ENCODE peak calls at places on chromosomes 12 and 14, in six cellular contexts. Z, U, A, N, L and W are unnamed samples.

GRCh38 chr12:122944588-122944987 is 21.7 kb downstream of the ABCB9 start:
- DNase-seq in Z (peak; percentile 69), U (peak; percentile 68), L (no peak), N (peak; percentile 79), A (no peak), W (no peak)

GRCh38 chr14:103625361-103626095 is 3.5 kb upstream of the KLC1 start:
- DNase-seq in U (no peak), Z (no peak), L (no peak), A (no peak), N (no peak), W (peak; percentile 80)

GRCh38 chr14:59189281-59189821 is 884 bp downstream of the DAAM1 start:
- DNase-seq in U (peak; percentile 52), N (no peak), Z (no peak), L (peak; percentile 28), A (peak; percentile 63), W (peak; percentile 88)

GRCh38 chr12:5467941-5468340 is 36.0 kb downstream of the NTF3 start:
- DNase-seq in Z (no peak), L (no peak), U (no peak), N (no peak), A (no peak), W (no peak)

GRCh38 chr12:46177020-46177419 is 91.8 kb downstream of the SLC38A1 start:
- DNase-seq in Z (no peak), N (no peak), A (no peak), L (no peak), U (no peak), W (no peak)

GRCh38 chr12:78406776-78407335 is 457.7 kb upstream of the SYT1 start:
- DNase-seq in L (no peak), A (no peak), Z (no peak), N (no peak), U (no peak), W (no peak)

GRCh38 chr12:50842637-50843493 is at the start of gene TMPRSS12:
- DNase-seq in L (peak; percentile 82), U (peak; percentile 61), N (no peak), A (peak; percentile 74), Z (no peak), W (no peak)

GRCh38 chr14:68210729-68211299 is 391.2 kb downstream of the RAD51B start:
- DNase-seq in N (no peak), Z (no peak), A (no peak), U (no peak), L (no peak), W (no peak)

GRCh38 chr12:96386794-96387193 is 13.4 kb downstream of the CDK17 start:
- DNase-seq in N (no peak), L (no peak), A (no peak), U (no peak), Z (no peak), W (no peak)

GRCh38 chr14:74955229-74955999 is at the start of gene PGF:
- DNase-seq in U (no peak), Z (peak; percentile 74), L (peak; percentile 80), N (peak; percentile 7), A (peak; percentile 89), W (peak; percentile 89)

GRCh38 chr12:130100634-130101033 is 61.6 kb upstream of the FZD10 start:
- DNase-seq in L (no peak), A (no peak), Z (no peak), U (no peak), N (no peak), W (no peak)

GRCh38 chr14:63986789-63987533 is 134.2 kb downstream of the SYNE2 start:
- DNase-seq in Z (no peak), N (no peak), U (no peak), A (no peak), L (no peak), W (no peak)

GRCh38 chr12:42320796-42321195 is 5.1 kb downstream of the ZCRB1 start:
- DNase-seq in N (no peak), Z (no peak), U (no peak), A (no peak), L (no peak), W (no peak)

GRCh38 chr14:74543771-74544170 is 50.2 kb downstream of the ISCA2 start:
- DNase-seq in U (no peak), L (no peak), A (no peak), Z (no peak), N (no peak), W (no peak)

GRCh38 chr12:14258468-14258947 is 107.0 kb upstream of the ATF7IP start:
- DNase-seq in N (no peak), Z (no peak), L (peak; percentile 57), A (no peak), U (no peak), W (no peak)

GRCh38 chr12:6392499-6392898 is 8.5 kb downstream of the LTBR start:
- DNase-seq in L (no peak), A (no peak), U (no peak), Z (peak; percentile 68), N (no peak), W (no peak)

GRCh38 chr12:22016982-22017381 is 29.0 kb upstream of the CMAS start:
- DNase-seq in Z (no peak), A (no peak), U (no peak), N (no peak), L (no peak), W (no peak)

GRCh38 chr14:60254176-60254575 is 5.2 kb downstream of the PPM1A start:
- DNase-seq in L (no peak), U (no peak), A (no peak), Z (no peak), N (no peak), W (no peak)

GRCh38 chr14:59301354-59301753 is 112.9 kb downstream of the DAAM1 start:
- DNase-seq in U (no peak), Z (no peak), L (no peak), N (no peak), A (no peak), W (peak; percentile 77)

GRCh38 chr12:27537855-27538675 is 14.1 kb downstream of the PPFIBP1 start:
- DNase-seq in Z (no peak), U (no peak), L (no peak), N (no peak), A (no peak), W (no peak)

GRCh38 chr12:27545666-27546065 is 21.7 kb downstream of the PPFIBP1 start:
- DNase-seq in L (no peak), Z (no peak), U (no peak), A (no peak), N (no peak), W (no peak)

GRCh38 chr12:27539191-27539631 is 15.2 kb downstream of the PPFIBP1 start:
- DNase-seq in Z (no peak), N (no peak), A (no peak), L (no peak), U (no peak), W (no peak)

GRCh38 chr12:27541031-27541719 is 17.2 kb downstream of the PPFIBP1 start:
- DNase-seq in L (peak; percentile 70), Z (no peak), N (no peak), U (no peak), A (no peak), W (no peak)

DNA sequence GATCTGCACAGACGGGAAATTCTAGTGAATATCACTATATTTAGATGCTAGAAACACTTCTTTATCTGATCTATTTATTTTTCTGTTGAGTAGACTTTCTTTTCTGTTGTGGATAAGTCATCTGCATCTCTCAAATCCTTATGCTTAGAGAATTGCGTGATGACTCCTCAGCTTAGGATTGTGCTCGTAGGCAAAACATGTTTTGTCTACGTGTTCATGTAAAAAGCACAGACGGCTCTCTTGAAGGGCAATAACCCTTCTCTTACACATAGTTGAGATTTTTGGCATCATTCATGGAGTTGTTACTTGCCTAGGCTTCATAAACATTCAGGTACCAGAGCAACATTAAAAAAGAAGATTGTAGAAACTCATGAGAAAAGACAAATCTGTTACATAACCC is 18.6 kb downstream of the PPFIBP1 start:
- DNase-seq in N (no peak), Z (no peak), L (no peak), U (no peak), A (no peak), W (no peak)
- TF ChIP-seq POLR2AphosphoS5 in N (no peak), Z (no peak), L (no peak), U (no peak), A (no peak), W (no peak)

DNA sequence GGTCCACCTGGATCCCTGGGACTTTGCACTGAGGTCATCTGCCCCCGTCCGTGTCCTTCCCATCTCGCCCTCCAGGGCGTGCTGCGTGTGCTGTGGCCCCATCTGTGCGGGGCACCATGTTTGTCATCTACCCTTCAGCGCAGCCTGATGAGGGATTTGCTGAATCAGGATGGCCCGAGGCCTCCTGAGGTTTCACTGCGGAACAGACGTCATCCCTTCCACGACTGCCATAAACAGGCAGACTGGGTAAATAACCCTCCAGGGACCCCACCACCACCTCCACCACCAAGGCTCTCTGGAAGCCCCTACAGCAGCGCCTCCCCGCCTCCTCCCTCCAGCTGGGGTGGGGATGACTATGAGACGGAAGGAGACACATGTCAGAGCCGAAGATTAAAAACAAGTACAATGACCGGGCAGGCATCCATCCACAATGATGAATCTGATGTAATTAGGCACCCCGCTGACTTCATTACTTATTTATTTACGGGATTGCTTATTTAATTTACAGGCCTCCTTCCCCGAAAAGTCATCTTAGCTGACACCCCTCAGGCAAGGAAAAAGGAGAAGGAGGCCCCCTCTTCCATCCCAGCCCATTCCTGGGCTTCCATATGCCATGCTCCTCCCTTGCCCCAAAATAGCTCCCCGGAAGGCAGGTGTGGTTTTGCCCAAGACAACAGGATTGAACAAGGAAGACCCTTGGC is 39.4 kb downstream of the NCOR2 start:
- DNase-seq in L (peak; percentile 56), U (no peak), Z (no peak), A (no peak), N (no peak), W (no peak)
- TF ChIP-seq CTCF in L (no peak), U (no peak), Z (no peak), A (peak; percentile 65), N (peak; percentile 20), W (no peak)

DNA sequence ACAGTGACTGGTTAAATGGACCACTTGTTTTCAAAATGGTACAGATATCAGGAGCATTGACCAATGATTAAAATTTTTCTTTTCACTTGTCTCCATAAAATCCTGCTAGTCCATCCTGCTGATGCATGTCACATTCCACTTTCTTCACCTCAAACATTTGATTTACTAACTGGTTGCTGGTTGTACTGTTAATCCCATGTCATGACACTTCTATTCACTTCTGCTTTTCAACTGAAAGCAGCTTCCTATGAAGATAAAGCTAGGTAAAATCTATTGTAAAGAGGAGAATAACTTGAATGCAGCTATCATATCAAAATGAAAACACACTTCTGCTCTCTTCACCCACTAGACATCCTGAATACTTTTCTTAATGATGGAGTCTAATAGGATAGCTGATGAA is 149.6 kb upstream of the OTX2 start:
- DNase-seq in U (no peak), A (no peak), N (no peak), L (no peak), Z (no peak), W (no peak)
- TF ChIP-seq POLR2AphosphoS5 in U (no peak), A (no peak), N (no peak), L (no peak), Z (no peak), W (no peak)

GRCh38 chr14:88388741-88389282 is 3.4 kb downstream of the SPATA7 start:
- DNase-seq in L (no peak), U (no peak), A (no peak), N (no peak), Z (no peak), W (no peak)

GRCh38 chr14:88386395-88386794 is 938 bp downstream of the SPATA7 start:
- DNase-seq in L (no peak), U (no peak), N (no peak), A (no peak), Z (no peak), W (no peak)

GRCh38 chr14:88384653-88385205 is 728 bp upstream of the SPATA7 start:
- DNase-seq in L (no peak), A (no peak), Z (no peak), N (no peak), U (no peak), W (no peak)

GRCh38 chr14:88380405-88380804 is 5.1 kb upstream of the SPATA7 start:
- DNase-seq in L (peak; percentile 27), A (no peak), Z (no peak), N (no peak), U (no peak), W (no peak)

GRCh38 chr14:88385212-88386101 is at the start of gene SPATA7:
- DNase-seq in U (peak; percentile 91), A (peak; percentile 95), N (peak; percentile 73), L (peak; percentile 99), Z (peak; percentile 94), W (peak; percentile 97)
- TF ChIP-seq CTCF in U (no peak), A (no peak), N (no peak), L (no peak), Z (no peak), W (no peak)